ENCODE peak calls at places on chromosomes 3 and 15, in ten cellular contexts. Y is T-helper 2 cell; F is colonic mucosa; D is cardiac muscle cell; M is non-pigmented ciliary epithelial cell; K is activated T-helper 1 cell treated with anti-CD3 and anti-CD28 coated beads, Interleukin-12 subunit alpha, Interleukin-12 subunit beta, Interleukin-2, Interleukin-4 antibody, amounts not matched to agents 30 ng/mL and 10 ng/mL and 1 ng/mL, durations not matched to agents 14 hours and 24 hours and 36 hours; G is activated CD4-positive, alpha-beta T cell treated with anti-CD3 and anti-CD28 coated beads, Interleukin-2, amount 50 U/mL, for 24 hours; S is EL; I is frontal cortex; T is NCI-H748 treated with DMSO at 0.1 percent for 48 hours. N is an unnamed sample.

GRCh38 chr3:11391172-11391879 is 119.1 kb downstream of the ATG7 start:
- DNase-seq in Y (no peak), S (no peak), D (no peak), I (no peak), T (no peak), M (no peak), G (no peak), K (no peak), F (peak), N (no peak)

GRCh38 chr3:73791356-73791755 is 166.6 kb upstream of the PDZRN3 start:
- DNase-seq in S (no peak), F (no peak), M (no peak), K (no peak), G (no peak), I (no peak), Y (no peak), D (peak), T (no peak), N (no peak)

GRCh38 chr3:8733332-8734094 is at the start of gene CAV3:
- DNase-seq in T (no peak), G (no peak), D (no peak), S (no peak), F (no peak), I (no peak), M (no peak), K (no peak), Y (no peak), N (no peak)

GRCh38 chr3:13932578-13933295 is 52.9 kb upstream of the WNT7A start:
- DNase-seq in F (no peak), D (peak), K (no peak), M (no peak), S (no peak), I (no peak), T (no peak), G (no peak), Y (no peak), N (no peak)

GRCh38 chr15:67322481-67322880 is 67.9 kb downstream of the IQCH start:
- DNase-seq in Y (no peak), M (peak), T (no peak), F (no peak), D (peak), I (no peak), K (no peak), G (no peak), S (peak), N (no peak)

GRCh38 chr3:182644800-182645433 is 148.4 kb upstream of the ATP11B start:
- DNase-seq in F (no peak), Y (no peak), K (no peak), M (no peak), D (no peak), S (no peak), T (no peak), G (no peak), I (no peak), N (no peak)

GRCh38 chr15:73212424-73212823 is 156.3 kb downstream of the HCN4 start:
- DNase-seq in F (no peak), M (no peak), Y (no peak), G (no peak), S (no peak), T (no peak), D (peak), K (no peak), I (no peak), N (no peak)

GRCh38 chr3:119579366-119580147 is at the start of gene ADPRH:
- DNase-seq in Y (peak), T (no peak), K (peak), G (peak), I (peak), M (peak), F (peak), S (peak), D (peak), N (no peak)

GRCh38 chr3:142210608-142211007 is 14.8 kb downstream of the GK5 start:
- DNase-seq in Y (no peak), D (peak), K (no peak), T (no peak), S (no peak), M (no peak), G (no peak), F (no peak), I (no peak), N (no peak)

GRCh38 chr3:182414586-182414985 is 378.7 kb upstream of the ATP11B start:
- DNase-seq in S (no peak), Y (no peak), F (no peak), T (no peak), K (no peak), D (no peak), G (no peak), I (no peak), M (no peak), N (no peak)

GRCh38 chr3:72973786-72974185 is 22.8 kb upstream of the PPP4R2 start:
- DNase-seq in M (no peak), I (no peak), G (no peak), Y (no peak), S (no peak), T (no peak), F (no peak), D (no peak), K (no peak), N (no peak)

GRCh38 chr15:67768592-67768991 is 56.7 kb upstream of the SKOR1 start:
- DNase-seq in K (no peak), S (no peak), M (no peak), Y (no peak), D (no peak), I (no peak), F (no peak), T (no peak), G (no peak), N (no peak)

GRCh38 chr3:182357928-182358327 is 435.4 kb upstream of the ATP11B start:
- DNase-seq in G (no peak), S (no peak), K (no peak), I (no peak), T (no peak), M (no peak), F (no peak), D (no peak), Y (no peak), N (no peak)